ENCODE peak calls at places on chromosome 15, in eight cellular contexts. Z is A549, T is breast epithelium, D is A673, C is GM10248, U is endothelial cell, H is ascending aorta, L is kidney. W is an unnamed sample.

GRCh38 chr15:90358124-90359033 is 6.3 kb downstream of the ZNF774 start:
- DNase-seq in C (no peak), T (no peak), Z (peak; percentile 46), L (no peak), H (no peak), D (no peak), U (no peak), W (no peak)

GRCh38 chr15:89052474-89052873 is 35.8 kb upstream of the ABHD2 start:
- DNase-seq in Z (no peak), C (no peak), T (no peak), L (no peak), D (no peak), H (no peak), U (no peak), W (peak; percentile 87)

GRCh38 chr15:99536422-99537033 is 29.3 kb upstream of the MEF2A start:
- DNase-seq in D (no peak), C (no peak), U (no peak), T (peak; percentile 58), L (peak; percentile 89), H (peak; percentile 65), Z (no peak), W (no peak)

GRCh38 chr15:69578792-69579587 is 126.4 kb downstream of the RPLP1 start:
- DNase-seq in D (no peak), U (no peak), L (peak; percentile 93), C (no peak), H (peak; percentile 65), Z (no peak), T (peak; percentile 85), W (no peak)

GRCh38 chr15:72179950-72180581 is 17.5 kb downstream of the GRAMD2A start:
- DNase-seq in U (peak; percentile 65), T (no peak), Z (peak; percentile 51), H (no peak), L (peak; percentile 79), D (no peak), C (no peak), W (no peak)

GRCh38 chr15:40087991-40088928 is 20.4 kb downstream of the BMF start:
- DNase-seq in Z (no peak), D (no peak), H (no peak), C (no peak), L (peak; percentile 83), T (no peak), U (no peak), W (no peak)

GRCh38 chr15:51069983-51070382 is 24.7 kb downstream of the TNFAIP8L3 start:
- DNase-seq in C (no peak), H (no peak), T (no peak), U (no peak), Z (no peak), D (no peak), L (no peak), W (no peak)

GRCh38 chr15:45023659-45024320 is 795 bp downstream of the SORD start:
- DNase-seq in Z (peak; percentile 1), C (no peak), L (no peak), D (peak; percentile 69), U (no peak), H (no peak), T (no peak), W (no peak)

GRCh38 chr15:81061490-81062235 is 60.9 kb downstream of the TLNRD1 start:
- DNase-seq in T (no peak), Z (no peak), L (no peak), C (no peak), D (no peak), H (no peak), U (no peak), W (no peak)

GRCh38 chr15:92430067-92430435 is 36.4 kb downstream of the ST8SIA2 start:
- DNase-seq in L (no peak), C (no peak), H (no peak), T (no peak), D (no peak), Z (no peak), U (no peak), W (no peak)

GRCh38 chr15:46222861-46223260 is 588.0 kb downstream of the SQOR start:
- DNase-seq in H (no peak), L (no peak), D (no peak), U (no peak), C (no peak), Z (no peak), T (no peak), W (no peak)

GRCh38 chr15:87604857-87605446 is 651.6 kb downstream of the NTRK3 start:
- DNase-seq in U (peak; percentile 40), L (no peak), H (no peak), C (peak; percentile 3), Z (peak; percentile 32), D (peak; percentile 26), T (no peak), W (no peak)

GRCh38 chr15:97483232-97483631 is 477.3 kb upstream of the ARRDC4 start:
- DNase-seq in L (no peak), U (no peak), D (no peak), C (no peak), T (no peak), Z (no peak), H (no peak), W (no peak)

GRCh38 chr15:41284425-41285177 is 47.8 kb downstream of the OIP5 start:
- DNase-seq in H (no peak), Z (peak; percentile 9), L (no peak), U (no peak), C (no peak), D (peak; percentile 51), T (no peak), W (no peak)

GRCh38 chr15:99450896-99451358 is 114.9 kb upstream of the MEF2A start:
- DNase-seq in Z (no peak), T (peak; percentile 67), U (no peak), D (peak; percentile 13), C (peak; percentile 56), L (peak; percentile 89), H (no peak), W (no peak)

GRCh38 chr15:75961332-75961731 is 50.9 kb downstream of the NRG4 start:
- DNase-seq in H (no peak), T (no peak), U (no peak), Z (no peak), D (no peak), L (no peak), C (no peak), W (no peak)

GRCh38 chr15:75966073-75966472 is 46.2 kb downstream of the NRG4 start:
- DNase-seq in H (no peak), D (no peak), C (no peak), L (no peak), T (no peak), U (no peak), Z (peak; percentile 35), W (peak; percentile 19)
- TF ChIP-seq CTCF in H (no peak), D (no peak), C (no peak), L (no peak), T (no peak), U (no peak), Z (no peak), W (no peak)

GRCh38 chr15:79172801-79173460 is 82.4 kb upstream of the RASGRF1 start:
- DNase-seq in U (no peak), D (no peak), L (no peak), T (no peak), H (no peak), Z (no peak), C (no peak), W (no peak)

GRCh38 chr15:79171320-79172031 is 80.9 kb upstream of the RASGRF1 start:
- DNase-seq in C (no peak), D (no peak), Z (no peak), T (no peak), H (no peak), L (no peak), U (no peak), W (no peak)

GRCh38 chr15:79170256-79170664 is 79.7 kb upstream of the RASGRF1 start:
- DNase-seq in Z (peak; percentile 52), U (no peak), C (no peak), L (no peak), D (no peak), H (no peak), T (no peak), W (no peak)

GRCh38 chr15:79169531-79170123 is 79.0 kb upstream of the RASGRF1 start:
- DNase-seq in C (no peak), D (no peak), T (no peak), U (no peak), H (no peak), Z (no peak), L (no peak), W (no peak)

GRCh38 chr15:79172032-79172481 is 81.5 kb upstream of the RASGRF1 start:
- DNase-seq in T (no peak), D (peak; percentile 53), C (no peak), U (no peak), H (no peak), L (no peak), Z (no peak), W (no peak)
- TF ChIP-seq CTCF in T (no peak), D (peak; percentile 21), C (no peak), U (no peak), H (no peak), L (peak; percentile 3), Z (no peak), W (no peak)

GRCh38 chr15:74335396-74335795 is 32.0 kb downstream of the CYP11A1 start:
- DNase-seq in C (no peak), Z (no peak), D (no peak), T (no peak), L (peak; percentile 18), H (no peak), U (no peak), W (no peak)
- TF ChIP-seq CTCF in C (no peak), Z (no peak), D (no peak), T (no peak), L (no peak), H (no peak), U (no peak), W (no peak)

GRCh38 chr15:61528590-61528929 is 299.5 kb upstream of the RORA start:
- DNase-seq in U (no peak), D (no peak), C (no peak), T (no peak), L (no peak), Z (no peak), H (no peak), W (no peak)

GRCh38 chr15:61527836-61528589 is 298.9 kb upstream of the RORA start:
- DNase-seq in D (no peak), T (no peak), H (no peak), C (no peak), L (no peak), Z (no peak), U (no peak), W (no peak)

GRCh38 chr15:61530769-61531168 is 301.7 kb upstream of the RORA start:
- DNase-seq in T (no peak), Z (no peak), D (peak; percentile 67), U (peak; percentile 55), C (no peak), H (no peak), L (no peak), W (no peak)
- TF ChIP-seq CTCF in T (no peak), Z (no peak), D (peak; percentile 48), U (no peak), C (no peak), H (no peak), L (no peak), W (no peak)